ENCODE peak calls at places on chromosomes 7 and 10, in eight cellular contexts. One of them, this sample, is unnamed.

GRCh38 chr7:28964056-28964455 is 5.9 kb upstream of the TRIL start:
- DNase-seq in GM06990: no peak
- DNase-seq in BE2C: no peak
- DNase-seq in right cardiac atrium: no peak
- DNase-seq in bronchial epithelial cell: no peak
- DNase-seq in esophagus squamous epithelium: no peak
- DNase-seq in Panc1: no peak
- DNase-seq in psoas muscle: no peak
- DNase-seq in this sample: no peak

GRCh38 chr7:104627516-104627915 is 299.1 kb downstream of the LHFPL3 start:
- DNase-seq in GM06990: no peak
- DNase-seq in BE2C: peak; percentile 17
- DNase-seq in right cardiac atrium: no peak
- DNase-seq in bronchial epithelial cell: peak; percentile 24
- DNase-seq in esophagus squamous epithelium: no peak
- DNase-seq in Panc1: no peak
- DNase-seq in psoas muscle: no peak
- DNase-seq in this sample: no peak

GRCh38 chr7:44240376-44240775 is 39.6 kb downstream of the YKT6 start:
- DNase-seq in GM06990: no peak
- DNase-seq in BE2C: no peak
- DNase-seq in right cardiac atrium: no peak
- DNase-seq in bronchial epithelial cell: no peak
- DNase-seq in esophagus squamous epithelium: no peak
- DNase-seq in Panc1: no peak
- DNase-seq in psoas muscle: no peak
- DNase-seq in this sample: no peak

GRCh38 chr10:36608251-36608650 is 517.1 kb upstream of the ANKRD30A start:
- DNase-seq in GM06990: no peak
- DNase-seq in BE2C: no peak
- DNase-seq in right cardiac atrium: no peak
- DNase-seq in bronchial epithelial cell: no peak
- DNase-seq in esophagus squamous epithelium: no peak
- DNase-seq in Panc1: no peak
- DNase-seq in psoas muscle: no peak
- DNase-seq in this sample: no peak

GRCh38 chr10:120402358-120402757 is 54.7 kb upstream of the PLPP4 start:
- DNase-seq in GM06990: no peak
- DNase-seq in BE2C: no peak
- DNase-seq in right cardiac atrium: no peak
- DNase-seq in bronchial epithelial cell: no peak
- DNase-seq in esophagus squamous epithelium: no peak
- DNase-seq in Panc1: no peak
- DNase-seq in psoas muscle: no peak
- DNase-seq in this sample: no peak

GRCh38 chr10:48811461-48811860 is 126.8 kb downstream of the WDFY4 start:
- DNase-seq in GM06990: no peak
- DNase-seq in BE2C: no peak
- DNase-seq in right cardiac atrium: no peak
- DNase-seq in bronchial epithelial cell: peak; percentile 80
- DNase-seq in esophagus squamous epithelium: no peak
- DNase-seq in Panc1: no peak
- DNase-seq in psoas muscle: no peak
- DNase-seq in this sample: no peak

GRCh38 chr10:62779487-62780248 is 24.9 kb upstream of the ADO start:
- DNase-seq in GM06990: peak; percentile 58
- DNase-seq in BE2C: no peak
- DNase-seq in right cardiac atrium: no peak
- DNase-seq in bronchial epithelial cell: peak; percentile 66
- DNase-seq in esophagus squamous epithelium: no peak
- DNase-seq in Panc1: no peak
- DNase-seq in psoas muscle: no peak
- DNase-seq in this sample: no peak

GRCh38 chr10:77643795-77644468 is 6.3 kb upstream of the KCNMA1 start:
- DNase-seq in GM06990: no peak
- DNase-seq in BE2C: peak; percentile 53
- DNase-seq in right cardiac atrium: no peak
- DNase-seq in bronchial epithelial cell: peak; percentile 46
- DNase-seq in esophagus squamous epithelium: no peak
- DNase-seq in Panc1: no peak
- DNase-seq in psoas muscle: no peak
- DNase-seq in this sample: no peak

GRCh38 chr10:124721295-124722052 is 22.7 kb downstream of the FAM53B start:
- DNase-seq in GM06990: no peak
- DNase-seq in BE2C: no peak
- DNase-seq in right cardiac atrium: peak; percentile 64
- DNase-seq in bronchial epithelial cell: peak; percentile 38
- DNase-seq in esophagus squamous epithelium: no peak
- DNase-seq in Panc1: no peak
- DNase-seq in psoas muscle: peak; percentile 67
- DNase-seq in this sample: no peak

GRCh38 chr7:122887198-122887597 is 938 bp upstream of the CADPS2 start:
- DNase-seq in GM06990: no peak
- DNase-seq in BE2C: peak; percentile 29
- DNase-seq in right cardiac atrium: peak; percentile 81
- DNase-seq in bronchial epithelial cell: peak; percentile 62
- DNase-seq in esophagus squamous epithelium: no peak
- DNase-seq in Panc1: peak; percentile 38
- DNase-seq in psoas muscle: peak; percentile 54
- DNase-seq in this sample: no peak

GRCh38 chr10:63798599-63799498 is 277.6 kb downstream of the REEP3 start:
- DNase-seq in GM06990: no peak
- DNase-seq in BE2C: no peak
- DNase-seq in right cardiac atrium: peak; percentile 82
- DNase-seq in bronchial epithelial cell: peak; percentile 89
- DNase-seq in esophagus squamous epithelium: no peak
- DNase-seq in Panc1: peak; percentile 20
- DNase-seq in psoas muscle: peak; percentile 37
- DNase-seq in this sample: peak; percentile 43

GRCh38 chr7:30134523-30135270 is at the start of gene MTURN:
- DNase-seq in GM06990: peak; percentile 81
- DNase-seq in BE2C: peak; percentile 88
- DNase-seq in right cardiac atrium: peak; percentile 96
- DNase-seq in bronchial epithelial cell: peak; percentile 71
- DNase-seq in esophagus squamous epithelium: no peak
- DNase-seq in Panc1: no peak
- DNase-seq in psoas muscle: peak; percentile 89
- DNase-seq in this sample: no peak

GRCh38 chr10:22340362-22341189 is 4.7 kb upstream of the SPAG6 start:
- DNase-seq in GM06990: peak; percentile 82
- DNase-seq in BE2C: peak; percentile 77
- DNase-seq in right cardiac atrium: peak; percentile 88
- DNase-seq in bronchial epithelial cell: no peak
- DNase-seq in esophagus squamous epithelium: no peak
- DNase-seq in Panc1: peak; percentile 73
- DNase-seq in psoas muscle: peak; percentile 72
- DNase-seq in this sample: peak; percentile 52

GRCh38 chr7:84633-85020 is 107.7 kb upstream of the FAM20C start:
- DNase-seq in GM06990: no peak
- DNase-seq in BE2C: no peak
- DNase-seq in right cardiac atrium: peak; percentile 28
- DNase-seq in bronchial epithelial cell: no peak
- DNase-seq in esophagus squamous epithelium: no peak
- DNase-seq in Panc1: no peak
- DNase-seq in psoas muscle: no peak
- DNase-seq in this sample: no peak

GRCh38 chr7:23264916-23265458 is 18.4 kb downstream of the GPNMB start:
- DNase-seq in GM06990: no peak
- DNase-seq in BE2C: no peak
- DNase-seq in right cardiac atrium: no peak
- DNase-seq in bronchial epithelial cell: no peak
- DNase-seq in esophagus squamous epithelium: no peak
- DNase-seq in Panc1: no peak
- DNase-seq in psoas muscle: no peak
- DNase-seq in this sample: no peak

GRCh38 chr10:75544381-75544780 is 113.0 kb downstream of the LRMDA start:
- DNase-seq in GM06990: no peak
- DNase-seq in BE2C: no peak
- DNase-seq in right cardiac atrium: no peak
- DNase-seq in bronchial epithelial cell: no peak
- DNase-seq in esophagus squamous epithelium: no peak
- DNase-seq in Panc1: no peak
- DNase-seq in psoas muscle: no peak
- DNase-seq in this sample: no peak

GRCh38 chr10:86294346-86295265 is 72.0 kb downstream of the GRID1 start:
- DNase-seq in GM06990: no peak
- DNase-seq in BE2C: no peak
- DNase-seq in right cardiac atrium: no peak
- DNase-seq in bronchial epithelial cell: no peak
- DNase-seq in esophagus squamous epithelium: no peak
- DNase-seq in Panc1: no peak
- DNase-seq in psoas muscle: no peak
- DNase-seq in this sample: no peak

GRCh38 chr10:24603333-24603732 is 120.4 kb downstream of the ARHGAP21 start:
- DNase-seq in GM06990: no peak
- DNase-seq in BE2C: no peak
- DNase-seq in right cardiac atrium: no peak
- DNase-seq in bronchial epithelial cell: peak; percentile 74
- DNase-seq in esophagus squamous epithelium: no peak
- DNase-seq in Panc1: no peak
- DNase-seq in psoas muscle: no peak
- DNase-seq in this sample: no peak

GRCh38 chr10:89352802-89353201 is 25.0 kb downstream of the IFIT3 start:
- DNase-seq in GM06990: no peak
- DNase-seq in BE2C: no peak
- DNase-seq in right cardiac atrium: no peak
- DNase-seq in bronchial epithelial cell: no peak
- DNase-seq in esophagus squamous epithelium: no peak
- DNase-seq in Panc1: no peak
- DNase-seq in psoas muscle: no peak
- DNase-seq in this sample: no peak

GRCh38 chr10:122115874-122116273 is 126.9 kb downstream of the TACC2 start:
- DNase-seq in GM06990: no peak
- DNase-seq in BE2C: no peak
- DNase-seq in right cardiac atrium: no peak
- DNase-seq in bronchial epithelial cell: peak; percentile 46
- DNase-seq in esophagus squamous epithelium: no peak
- DNase-seq in Panc1: no peak
- DNase-seq in psoas muscle: no peak
- DNase-seq in this sample: no peak
- H3K27me3 ChIP-seq in GM06990: no peaks in the 10 kb centered on the region
- H3K27me3 ChIP-seq in BE2C: no peaks in the 10 kb centered on the region
- H3K27me3 ChIP-seq in right cardiac atrium: no peaks in the 10 kb centered on the region
- H3K27me3 ChIP-seq in bronchial epithelial cell: no peaks in the 10 kb centered on the region
- H3K27me3 ChIP-seq in esophagus squamous epithelium: no peaks in the 10 kb centered on the region
- H3K27me3 ChIP-seq in Panc1: no peaks in the 10 kb centered on the region
- H3K27me3 ChIP-seq in psoas muscle: no peaks in the 10 kb centered on the region
- H3K27me3 ChIP-seq in this sample: no peaks in the 10 kb centered on the region

GRCh38 chr7:91345449-91345848 is 81.2 kb downstream of the FZD1 start:
- DNase-seq in GM06990: no peak
- DNase-seq in BE2C: no peak
- DNase-seq in right cardiac atrium: no peak
- DNase-seq in bronchial epithelial cell: no peak
- DNase-seq in esophagus squamous epithelium: no peak
- DNase-seq in Panc1: no peak
- DNase-seq in psoas muscle: no peak
- DNase-seq in this sample: no peak

GRCh38 chr7:91342402-91342801 is 78.2 kb downstream of the FZD1 start:
- DNase-seq in GM06990: no peak
- DNase-seq in BE2C: no peak
- DNase-seq in right cardiac atrium: no peak
- DNase-seq in bronchial epithelial cell: no peak
- DNase-seq in esophagus squamous epithelium: no peak
- DNase-seq in Panc1: no peak
- DNase-seq in psoas muscle: no peak
- DNase-seq in this sample: no peak

GRCh38 chr7:91343420-91343819 is 79.2 kb downstream of the FZD1 start:
- DNase-seq in GM06990: no peak
- DNase-seq in BE2C: no peak
- DNase-seq in right cardiac atrium: no peak
- DNase-seq in bronchial epithelial cell: no peak
- DNase-seq in esophagus squamous epithelium: no peak
- DNase-seq in Panc1: no peak
- DNase-seq in psoas muscle: no peak
- DNase-seq in this sample: no peak

GRCh38 chr7:91344911-91345310 is 80.7 kb downstream of the FZD1 start:
- DNase-seq in GM06990: peak; percentile 13
- DNase-seq in BE2C: no peak
- DNase-seq in right cardiac atrium: no peak
- DNase-seq in bronchial epithelial cell: no peak
- DNase-seq in esophagus squamous epithelium: no peak
- DNase-seq in Panc1: no peak
- DNase-seq in psoas muscle: no peak
- DNase-seq in this sample: no peak

GRCh38 chr7:91344248-91344647 is 80.0 kb downstream of the FZD1 start:
- DNase-seq in GM06990: no peak
- DNase-seq in BE2C: no peak
- DNase-seq in right cardiac atrium: no peak
- DNase-seq in bronchial epithelial cell: no peak
- DNase-seq in esophagus squamous epithelium: no peak
- DNase-seq in Panc1: no peak
- DNase-seq in psoas muscle: no peak
- DNase-seq in this sample: no peak
- H3K27me3 ChIP-seq in GM06990: no peaks in the 10 kb centered on the region
- H3K27me3 ChIP-seq in BE2C: no peaks in the 10 kb centered on the region
- H3K27me3 ChIP-seq in right cardiac atrium: no peaks in the 10 kb centered on the region
- H3K27me3 ChIP-seq in bronchial epithelial cell: no peaks in the 10 kb centered on the region
- H3K27me3 ChIP-seq in esophagus squamous epithelium: no peaks in the 10 kb centered on the region
- H3K27me3 ChIP-seq in Panc1: no peaks in the 10 kb centered on the region
- H3K27me3 ChIP-seq in psoas muscle: no peaks in the 10 kb centered on the region
- H3K27me3 ChIP-seq in this sample: peaks cover 2% of the 10 kb centered on the region

GRCh38 chr7:46939558-46939957 is 642.4 kb downstream of the TNS3 start:
- DNase-seq in GM06990: no peak
- DNase-seq in BE2C: peak; percentile 44
- DNase-seq in right cardiac atrium: no peak
- DNase-seq in bronchial epithelial cell: no peak
- DNase-seq in esophagus squamous epithelium: no peak
- DNase-seq in Panc1: no peak
- DNase-seq in psoas muscle: no peak
- DNase-seq in this sample: no peak

GRCh38 chr7:46937826-46938225 is 644.1 kb downstream of the TNS3 start:
- DNase-seq in GM06990: no peak
- DNase-seq in BE2C: no peak
- DNase-seq in right cardiac atrium: no peak
- DNase-seq in bronchial epithelial cell: no peak
- DNase-seq in esophagus squamous epithelium: no peak
- DNase-seq in Panc1: no peak
- DNase-seq in psoas muscle: no peak
- DNase-seq in this sample: no peak

GRCh38 chr7:46940178-46940577 is 641.7 kb downstream of the TNS3 start:
- DNase-seq in GM06990: no peak
- DNase-seq in BE2C: no peak
- DNase-seq in right cardiac atrium: no peak
- DNase-seq in bronchial epithelial cell: no peak
- DNase-seq in esophagus squamous epithelium: no peak
- DNase-seq in Panc1: no peak
- DNase-seq in psoas muscle: no peak
- DNase-seq in this sample: no peak

GRCh38 chr7:46942574-46942973 is 639.3 kb downstream of the TNS3 start:
- DNase-seq in GM06990: no peak
- DNase-seq in BE2C: no peak
- DNase-seq in right cardiac atrium: no peak
- DNase-seq in bronchial epithelial cell: no peak
- DNase-seq in esophagus squamous epithelium: no peak
- DNase-seq in Panc1: no peak
- DNase-seq in psoas muscle: no peak
- DNase-seq in this sample: no peak

GRCh38 chr7:46939089-46939488 is 642.8 kb downstream of the TNS3 start:
- DNase-seq in GM06990: no peak
- DNase-seq in BE2C: no peak
- DNase-seq in right cardiac atrium: no peak
- DNase-seq in bronchial epithelial cell: no peak
- DNase-seq in esophagus squamous epithelium: no peak
- DNase-seq in Panc1: no peak
- DNase-seq in psoas muscle: no peak
- DNase-seq in this sample: no peak
- H3K27me3 ChIP-seq in GM06990: no peaks in the 10 kb centered on the region
- H3K27me3 ChIP-seq in BE2C: no peaks in the 10 kb centered on the region
- H3K27me3 ChIP-seq in right cardiac atrium: no peaks in the 10 kb centered on the region
- H3K27me3 ChIP-seq in bronchial epithelial cell: no peaks in the 10 kb centered on the region
- H3K27me3 ChIP-seq in esophagus squamous epithelium: no peaks in the 10 kb centered on the region
- H3K27me3 ChIP-seq in Panc1: no peaks in the 10 kb centered on the region
- H3K27me3 ChIP-seq in psoas muscle: no peaks in the 10 kb centered on the region
- H3K27me3 ChIP-seq in this sample: no peaks in the 10 kb centered on the region

GRCh38 chr10:14958872-14959220 is 342 bp upstream of the MEIG1 start:
- DNase-seq in GM06990: no peak
- DNase-seq in BE2C: no peak
- DNase-seq in right cardiac atrium: no peak
- DNase-seq in bronchial epithelial cell: no peak
- DNase-seq in esophagus squamous epithelium: no peak
- DNase-seq in Panc1: no peak
- DNase-seq in psoas muscle: no peak
- DNase-seq in this sample: no peak
- H3K27me3 ChIP-seq in GM06990: no peaks in the 10 kb centered on the region
- H3K27me3 ChIP-seq in BE2C: no peaks in the 10 kb centered on the region
- H3K27me3 ChIP-seq in right cardiac atrium: no peaks in the 10 kb centered on the region
- H3K27me3 ChIP-seq in bronchial epithelial cell: no peaks in the 10 kb centered on the region
- H3K27me3 ChIP-seq in esophagus squamous epithelium: no peaks in the 10 kb centered on the region
- H3K27me3 ChIP-seq in Panc1: no peaks in the 10 kb centered on the region
- H3K27me3 ChIP-seq in psoas muscle: no peaks in the 10 kb centered on the region
- H3K27me3 ChIP-seq in this sample: no peaks in the 10 kb centered on the region